ENCODE peak calls at places on chromosomes 4 and X, in five cellular contexts. A, Z, Y, X and L are unnamed samples.

GRCh38 chr4:158170691-158171455 is 2.0 kb downstream of the GASK1B start:
- DNase-seq in A (peak), Z (no peak), Y (peak), X (peak), L (peak)

GRCh38 chrX:153768311-153769157 is 4.5 kb downstream of the PLXNB3 start:
- DNase-seq in A (no peak), Z (no peak), Y (peak), X (no peak), L (peak)

GRCh38 chrX:71911023-71911730 is 532 bp downstream of the NHSL2 start:
- DNase-seq in A (peak), Z (no peak), Y (peak), X (no peak), L (peak)

GRCh38 chr4:149835280-149835679 is 19.6 kb upstream of the IQCM start:
- DNase-seq in A (peak), Z (no peak), Y (peak), X (no peak), L (no peak)

GRCh38 chrX:47612418-47612817 is 7.2 kb downstream of the SYN1 start:
- DNase-seq in A (no peak), Z (no peak), Y (no peak), X (no peak), L (no peak)

GRCh38 chrX:47216393-47216925 is 2.0 kb upstream of the CDK16 start:
- DNase-seq in A (no peak), Z (no peak), Y (no peak), X (no peak), L (no peak)

GRCh38 chr4:114318309-114318708 is 280.3 kb upstream of the UGT8 start:
- DNase-seq in A (no peak), Z (no peak), Y (no peak), X (no peak), L (no peak)

GRCh38 chrX:73850124-73851013 is 287.4 kb downstream of the CHIC1 start:
- DNase-seq in A (peak), Z (no peak), Y (no peak), X (peak), L (peak)

GRCh38 chr4:23033796-23034195 is 341.1 kb downstream of the GBA3 start:
- DNase-seq in A (no peak), Z (no peak), Y (no peak), X (peak), L (no peak)

GRCh38 chr4:155973639-155974475 is 20.2 kb upstream of the CTSO start:
- DNase-seq in A (no peak), Z (no peak), Y (no peak), X (peak), L (no peak)

GRCh38 chr4:81198609-81199008 is 16.4 kb downstream of the PRKG2 start:
- DNase-seq in A (no peak), Z (no peak), Y (no peak), X (no peak), L (no peak)

GRCh38 chr4:41693629-41694028 is 54.9 kb downstream of the PHOX2B start:
- DNase-seq in A (no peak), Z (no peak), Y (no peak), X (peak), L (peak)

GRCh38 chr4:70712150-70712549 is 9.6 kb upstream of the RUFY3 start:
- DNase-seq in A (no peak), Z (no peak), Y (no peak), X (peak), L (no peak)

GRCh38 chr4:160835789-160836188 is 1328.0 kb downstream of the FSTL5 start:
- DNase-seq in A (peak), Z (no peak), Y (peak), X (no peak), L (peak)

GRCh38 chr4:1248262-1249147 is at the start of gene CTBP1:
- DNase-seq in A (peak), Z (peak), Y (peak), X (peak), L (peak)